ENCODE peak calls at places on chromosome 4, in nine cellular contexts. O is GM12878; V is endothelial cell; D is frontal cortex; W is SW480; Q is Right ventricle myocardium inferior; U is H7; N is activated CD4-positive, CD25-positive, alpha-beta regulatory T cell treated with anti-CD3 and anti-CD28 coated beads, Interleukin-2, amount 50 U/mL, for 72 hours; E is B cell. F is an unnamed sample.
A peak's percentile ranks its signal among the peaks of the same experiment; 100 is the strongest.

GRCh38 chr4:153676984-153677383 is 7.1 kb upstream of the TLR2 start:
- DNase-seq in D (no peak), U (no peak), Q (no peak), W (no peak), V (no peak), E (no peak), N (no peak), O (no peak), F (peak; percentile 95)

GRCh38 chr4:158193171-158193749 is 17.0 kb upstream of the TMEM144 start:
- DNase-seq in W (peak; percentile 29), V (no peak), D (no peak), U (peak; percentile 25), Q (no peak), O (no peak), N (no peak), E (no peak), F (peak; percentile 60)

GRCh38 chr4:156971168-156971601 is 414 bp downstream of the PDGFC start:
- DNase-seq in E (no peak), V (peak; percentile 18), Q (no peak), W (no peak), D (peak; percentile 39), O (no peak), U (peak; percentile 77), N (no peak), F (no peak)

GRCh38 chr4:96009720-96010119 is 169.8 kb downstream of the PDHA2 start:
- DNase-seq in E (no peak), Q (no peak), V (no peak), U (no peak), W (no peak), D (no peak), N (no peak), O (no peak), F (peak; percentile 45)

GRCh38 chr4:185222598-185222997 is 13.2 kb downstream of the SNX25 start:
- DNase-seq in O (no peak), N (no peak), E (no peak), V (no peak), D (no peak), W (no peak), Q (no peak), U (no peak), F (no peak)

GRCh38 chr4:140097572-140097971 is 56.4 kb downstream of the MAML3 start:
- DNase-seq in N (no peak), U (no peak), D (no peak), O (no peak), V (no peak), Q (no peak), W (no peak), E (no peak), F (no peak)

GRCh38 chr4:112515278-112516075 is 503 bp downstream of the NEUROG2 start:
- DNase-seq in V (peak; percentile 51), Q (no peak), D (peak; percentile 55), O (no peak), U (peak; percentile 87), N (peak; percentile 48), E (no peak), W (peak; percentile 32), F (no peak)

GRCh38 chr4:145545538-145546224 is 64.0 kb downstream of the SMAD1 start:
- DNase-seq in V (peak; percentile 23), U (no peak), N (no peak), W (peak; percentile 1), D (no peak), Q (no peak), E (no peak), O (no peak), F (peak; percentile 95)

GRCh38 chr4:184503869-184504300 is 29.5 kb upstream of the IRF2 start:
- DNase-seq in E (peak; percentile 62), V (no peak), U (no peak), Q (no peak), W (no peak), O (no peak), N (no peak), D (no peak), F (no peak)

GRCh38 chr4:164648151-164648848 is 105.6 kb upstream of the SMIM31 start:
- DNase-seq in W (no peak), D (no peak), E (no peak), Q (no peak), V (no peak), N (no peak), U (no peak), O (no peak), F (peak; percentile 83)

GRCh38 chr4:72777436-72777835 is 208.4 kb upstream of the ADAMTS3 start:
- DNase-seq in Q (no peak), O (no peak), D (no peak), W (no peak), U (no peak), E (no peak), N (no peak), V (no peak), F (no peak)